ENCODE peak calls at places on chromosomes 6 and 20, in ten cellular contexts. U is fibroblast of mammary gland; I is MM.1S; V is CD8-positive, alpha-beta memory T cell; F is AG10803; C is tibial artery; A is cardiac fibroblast; D is NB4; R is thyroid gland; L is Panc1. O is an unnamed sample.

GRCh38 chr20:17491488-17491887 is 39.7 kb downstream of the BFSP1 start:
- DNase-seq in U (no peak), I (no peak), V (no peak), F (no peak), C (no peak), A (no peak), D (no peak), R (no peak), L (no peak), O (no peak)

GRCh38 chr20:61634376-61634775 is 382.3 kb downstream of the CDH4 start:
- DNase-seq in U (no peak), I (no peak), V (no peak), F (no peak), C (no peak), A (no peak), D (no peak), R (no peak), L (no peak), O (no peak)

GRCh38 chr6:1702580-1703051 is 92.9 kb downstream of the FOXC1 start:
- DNase-seq in U (peak), I (no peak), V (no peak), F (peak), C (no peak), A (no peak), D (no peak), R (no peak), L (no peak), O (no peak)

GRCh38 chr20:32201977-32202363 is 5.6 kb downstream of the PLAGL2 start:
- DNase-seq in U (peak), I (no peak), V (no peak), F (peak), C (no peak), A (no peak), D (no peak), R (no peak), L (no peak), O (peak)

GRCh38 chr6:139882977-139883728 is 508.7 kb upstream of the CITED2 start:
- DNase-seq in U (peak), I (peak), V (no peak), F (no peak), C (no peak), A (peak), D (peak), R (no peak), L (no peak), O (no peak)

GRCh38 chr6:2739335-2739734 is 11.4 kb downstream of the MYLK4 start:
- DNase-seq in U (peak), I (no peak), V (no peak), F (peak), C (no peak), A (peak), D (no peak), R (no peak), L (no peak), O (peak)

GRCh38 chr6:140809694-140810101 is 1323.0 kb upstream of the GJE1 start:
- DNase-seq in U (no peak), I (peak), V (no peak), F (no peak), C (no peak), A (peak), D (no peak), R (no peak), L (no peak), O (no peak)

GRCh38 chr20:61731363-61732181 is 334.1 kb downstream of the TAF4 start:
- DNase-seq in U (peak), I (no peak), V (no peak), F (peak), C (no peak), A (no peak), D (peak), R (no peak), L (no peak), O (peak)

GRCh38 chr6:42190784-42191183 is 4.0 kb downstream of the GUCA1B start:
- DNase-seq in U (peak), I (no peak), V (no peak), F (peak), C (no peak), A (peak), D (no peak), R (no peak), L (no peak), O (peak)

GRCh38 chr6:47628448-47629272 is 69.7 kb upstream of the ADGRF4 start:
- DNase-seq in U (no peak), I (no peak), V (no peak), F (no peak), C (no peak), A (no peak), D (no peak), R (no peak), L (no peak), O (no peak)

GRCh38 chr20:58514321-58515239 is 619 bp downstream of the APCDD1L start:
- DNase-seq in U (peak), I (no peak), V (no peak), F (peak), C (no peak), A (no peak), D (no peak), R (no peak), L (no peak), O (no peak)
- H3K4me3 ChIP-seq in U (peak), I (no peak), V (no peak), F (peak), C (peak), A (peak), D (no peak), R (no peak), L (no peak), O (peak)

GRCh38 chr6:165584541-165584940 is 78.5 kb downstream of the PDE10A start:
- DNase-seq in U (no peak), I (no peak), V (no peak), F (no peak), C (no peak), A (no peak), D (no peak), R (no peak), L (no peak), O (no peak)

GRCh38 chr6:165587206-165587605 is 75.8 kb downstream of the PDE10A start:
- DNase-seq in U (no peak), I (no peak), V (no peak), F (no peak), C (no peak), A (no peak), D (no peak), R (no peak), L (no peak), O (no peak)

GRCh38 chr6:165586706-165587105 is 76.3 kb downstream of the PDE10A start:
- DNase-seq in U (no peak), I (no peak), V (no peak), F (no peak), C (no peak), A (no peak), D (no peak), R (no peak), L (no peak), O (no peak)

GRCh38 chr6:165585060-165585459 is 78.0 kb downstream of the PDE10A start:
- DNase-seq in U (peak), I (no peak), V (no peak), F (no peak), C (no peak), A (peak), D (no peak), R (no peak), L (no peak), O (peak)

GRCh38 chr6:165588515-165588914 is 74.5 kb downstream of the PDE10A start:
- DNase-seq in U (no peak), I (no peak), V (no peak), F (no peak), C (no peak), A (no peak), D (no peak), R (no peak), L (no peak), O (no peak)
- H3K4me3 ChIP-seq in U (no peak), I (no peak), V (no peak), F (no peak), C (no peak), A (no peak), D (no peak), R (no peak), L (no peak), O (no peak)

GRCh38 chr6:134063966-134064445 is 11.6 kb upstream of the SLC2A12 start:
- DNase-seq in U (peak), I (peak), V (peak), F (peak), C (peak), A (peak), D (peak), R (peak), L (no peak), O (peak)
- H3K4me3 ChIP-seq in U (no peak), I (no peak), V (no peak), F (no peak), C (no peak), A (no peak), D (no peak), R (no peak), L (no peak), O (no peak)

GRCh38 chr20:53611449-53611894 is 17.8 kb upstream of the ZNF217 start:
- DNase-seq in U (peak), I (peak), V (no peak), F (peak), C (peak), A (peak), D (peak), R (peak), L (peak), O (peak)
- H3K4me3 ChIP-seq in U (no peak), I (peak), V (no peak), F (peak), C (no peak), A (no peak), D (peak), R (no peak), L (peak), O (no peak)

GRCh38 chr20:18705906-18706305 is 107.7 kb upstream of the SCP2D1 start:
- DNase-seq in U (peak), I (no peak), V (no peak), F (peak), C (no peak), A (peak), D (no peak), R (no peak), L (no peak), O (no peak)
- H3K4me3 ChIP-seq in U (no peak), I (no peak), V (no peak), F (no peak), C (no peak), A (no peak), D (no peak), R (no peak), L (no peak), O (no peak)

DNA sequence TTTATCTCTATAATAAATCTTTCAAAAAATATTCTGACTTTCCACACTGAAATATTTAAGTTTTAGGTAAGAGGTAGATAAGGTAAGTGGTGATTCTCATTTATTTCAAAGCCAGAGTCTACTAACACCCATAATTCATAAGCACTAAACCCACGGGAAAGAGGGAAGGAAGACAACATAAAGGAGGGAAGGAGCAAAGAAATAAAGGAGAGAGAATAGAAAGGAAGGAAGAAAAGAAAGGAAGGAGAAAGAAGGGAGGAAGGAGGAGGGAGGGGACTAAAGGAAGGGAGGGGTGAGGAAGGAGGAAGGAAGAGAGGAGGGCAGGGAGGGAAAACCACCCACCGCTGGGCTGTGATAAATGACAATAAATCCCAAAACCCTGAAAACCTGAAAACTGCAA is 25.2 kb downstream of the MAP3K5 start:
- DNase-seq in U (no peak), I (no peak), V (no peak), F (no peak), C (no peak), A (no peak), D (no peak), R (no peak), L (no peak), O (no peak)
- H3K4me3 ChIP-seq in U (no peak), I (no peak), V (no peak), F (no peak), C (no peak), A (no peak), D (no peak), R (no peak), L (no peak), O (no peak)

GRCh38 chr6:143097224-143097795 is 36.6 kb downstream of the AIG1 start:
- DNase-seq in U (no peak), I (peak), V (peak), F (no peak), C (no peak), A (no peak), D (no peak), R (no peak), L (no peak), O (peak)
- H3K4me3 ChIP-seq in U (no peak), I (peak), V (no peak), F (no peak), C (no peak), A (no peak), D (no peak), R (no peak), L (no peak), O (no peak)

DNA sequence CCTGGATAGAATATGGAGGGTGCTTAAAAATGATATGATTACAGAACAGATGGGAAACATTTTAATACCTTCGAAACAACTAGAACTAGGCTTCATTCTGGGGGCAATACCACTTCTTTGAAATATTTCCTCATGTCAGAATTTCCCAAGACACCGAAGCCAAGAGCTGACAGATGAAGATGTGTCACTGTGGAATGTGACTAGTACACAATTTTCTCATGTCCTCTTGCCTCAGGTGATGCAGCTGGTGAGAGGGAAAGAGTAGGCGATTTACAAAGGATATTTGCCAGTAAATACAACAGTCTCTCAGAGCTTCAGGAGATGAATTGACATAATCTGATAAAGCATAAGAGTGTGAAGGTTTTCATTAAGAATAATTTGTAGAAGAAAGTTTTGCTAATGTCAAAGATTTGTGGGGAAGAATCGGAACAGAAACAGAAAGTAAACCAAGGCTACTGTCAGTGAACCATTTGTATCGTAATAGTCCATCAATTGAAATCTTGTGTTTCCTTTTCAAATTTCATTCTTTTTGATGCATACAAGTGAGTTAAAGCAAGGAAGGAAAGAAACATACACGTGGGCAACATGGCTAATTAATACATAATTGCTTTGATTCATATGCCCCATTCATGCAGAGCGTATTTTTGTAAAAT is 164.7 kb upstream of the CCN2 start:
- DNase-seq in U (peak), I (peak), V (no peak), F (peak), C (no peak), A (peak), D (no peak), R (no peak), L (no peak), O (peak)
- H3K4me3 ChIP-seq in U (peak), I (peak), V (no peak), F (peak), C (peak), A (peak), D (no peak), R (no peak), L (peak), O (no peak)